ENCODE peak calls at places on chromosomes 13 and 19, in ten cellular contexts. Z, A, G, K, P, V, B, H, U and O are unnamed samples.
A peak's percentile ranks its signal among the peaks of the same experiment; 100 is the strongest.

GRCh38 chr13:49584771-49585182 is 581 bp downstream of the RCBTB1 start:
- DNase-seq in Z (no peak), A (no peak), G (no peak), K (no peak), P (no peak), V (no peak), B (peak; percentile 60), H (no peak), U (no peak), O (no peak)

GRCh38 chr13:41864658-41865057 is 96.3 kb downstream of the VWA8 start:
- DNase-seq in Z (no peak), A (no peak), G (no peak), K (no peak), P (no peak), V (no peak), B (no peak), H (no peak), U (no peak), O (no peak)

GRCh38 chr19:50567052-50567841 is 988 bp downstream of the LRRC4B start:
- DNase-seq in Z (no peak), A (no peak), G (no peak), K (no peak), P (no peak), V (no peak), B (no peak), H (no peak), U (no peak), O (no peak)

GRCh38 chr13:113064534-113065405 is 40.8 kb upstream of the F7 start:
- DNase-seq in Z (no peak), A (no peak), G (no peak), K (peak; percentile 52), P (peak; percentile 1), V (peak; percentile 8), B (no peak), H (no peak), U (no peak), O (no peak)

GRCh38 chr13:33817513-33817842 is 471 bp upstream of the RFC3 start:
- DNase-seq in Z (no peak), A (no peak), G (no peak), K (no peak), P (no peak), V (no peak), B (no peak), H (no peak), U (no peak), O (no peak)

GRCh38 chr19:55333870-55334269 is 5.8 kb upstream of the KMT5C start:
- DNase-seq in Z (no peak), A (no peak), G (no peak), K (no peak), P (peak; percentile 62), V (no peak), B (no peak), H (no peak), U (no peak), O (peak; percentile 52)

GRCh38 chr13:112730157-112730671 is 40.4 kb downstream of the ATP11A start:
- DNase-seq in Z (no peak), A (no peak), G (peak; percentile 43), K (no peak), P (no peak), V (no peak), B (no peak), H (no peak), U (no peak), O (no peak)

GRCh38 chr19:40668991-40669614 is 21.3 kb downstream of the NUMBL start:
- DNase-seq in Z (no peak), A (no peak), G (no peak), K (no peak), P (no peak), V (no peak), B (no peak), H (no peak), U (no peak), O (no peak)

DNA sequence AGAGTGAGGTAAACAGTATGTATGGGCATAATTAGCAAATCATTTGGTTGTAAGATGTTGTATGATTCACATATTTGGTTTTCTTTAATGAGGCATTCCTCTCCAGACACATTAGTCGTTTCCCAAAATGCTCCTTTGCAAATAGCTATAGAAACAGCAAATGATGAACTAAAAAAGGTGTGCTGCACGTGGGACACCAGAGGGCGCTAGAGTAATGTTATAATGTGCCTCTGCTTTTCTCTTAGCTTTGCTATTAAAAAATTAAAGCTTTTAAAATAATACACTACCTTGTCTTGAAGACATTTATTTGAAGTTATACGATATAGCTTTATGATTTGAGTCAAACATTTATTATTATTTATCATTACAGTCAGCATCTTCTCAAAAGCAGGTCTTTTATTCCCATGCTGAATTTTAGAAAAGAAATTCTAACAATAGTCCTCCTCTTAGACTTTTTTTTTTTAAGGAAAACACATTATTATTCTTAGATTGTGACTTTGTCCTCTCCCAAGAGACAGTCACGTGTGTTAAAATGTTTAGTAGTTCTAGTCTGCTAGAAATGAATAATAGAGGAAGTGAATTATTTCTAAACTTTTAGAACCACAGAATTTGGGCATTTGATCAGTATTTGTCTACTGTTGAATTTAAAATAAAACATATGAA is 121.6 kb upstream of the FRY start:
- DNase-seq in Z (peak; percentile 47), A (no peak), G (no peak), K (no peak), P (peak; percentile 56), V (no peak), B (peak; percentile 66), H (no peak), U (peak; percentile 8), O (peak; percentile 63)
- TF ChIP-seq CTCF in Z (peak; percentile 84), A (peak; percentile 85), G (peak; percentile 93), K (peak; percentile 97), P (peak; percentile 45), V (peak; percentile 96), B (peak; percentile 96), H (peak; percentile 87), U (peak; percentile 94), O (peak; percentile 89)

GRCh38 chr19:48648134-48648533 is 2.1 kb upstream of the CA11 start:
- DNase-seq in Z (no peak), A (no peak), G (no peak), K (no peak), P (no peak), V (no peak), B (no peak), H (no peak), U (no peak), O (no peak)

GRCh38 chr19:48645652-48646191 is at the start of gene CA11:
- DNase-seq in Z (no peak), A (no peak), G (no peak), K (no peak), P (no peak), V (no peak), B (no peak), H (no peak), U (no peak), O (no peak)

GRCh38 chr19:48644839-48645651 is 942 bp downstream of the CA11 start:
- DNase-seq in Z (peak; percentile 81), A (no peak), G (peak; percentile 73), K (peak; percentile 70), P (peak; percentile 72), V (peak; percentile 68), B (peak; percentile 79), H (no peak), U (no peak), O (peak; percentile 80)

GRCh38 chr19:48646912-48647216 is 877 bp upstream of the CA11 start:
- DNase-seq in Z (no peak), A (no peak), G (no peak), K (no peak), P (no peak), V (no peak), B (no peak), H (no peak), U (no peak), O (no peak)

GRCh38 chr19:48646192-48646911 is 365 bp upstream of the CA11 start:
- DNase-seq in Z (peak; percentile 78), A (no peak), G (peak; percentile 88), K (peak; percentile 94), P (peak; percentile 94), V (peak; percentile 91), B (peak; percentile 92), H (no peak), U (no peak), O (peak; percentile 90)
- TF ChIP-seq CTCF in Z (peak; percentile 95), A (peak; percentile 84), G (peak; percentile 89), K (peak; percentile 97), P (peak; percentile 91), V (peak; percentile 94), B (peak; percentile 83), H (peak; percentile 92), U (peak; percentile 96), O (peak; percentile 98)

DNA sequence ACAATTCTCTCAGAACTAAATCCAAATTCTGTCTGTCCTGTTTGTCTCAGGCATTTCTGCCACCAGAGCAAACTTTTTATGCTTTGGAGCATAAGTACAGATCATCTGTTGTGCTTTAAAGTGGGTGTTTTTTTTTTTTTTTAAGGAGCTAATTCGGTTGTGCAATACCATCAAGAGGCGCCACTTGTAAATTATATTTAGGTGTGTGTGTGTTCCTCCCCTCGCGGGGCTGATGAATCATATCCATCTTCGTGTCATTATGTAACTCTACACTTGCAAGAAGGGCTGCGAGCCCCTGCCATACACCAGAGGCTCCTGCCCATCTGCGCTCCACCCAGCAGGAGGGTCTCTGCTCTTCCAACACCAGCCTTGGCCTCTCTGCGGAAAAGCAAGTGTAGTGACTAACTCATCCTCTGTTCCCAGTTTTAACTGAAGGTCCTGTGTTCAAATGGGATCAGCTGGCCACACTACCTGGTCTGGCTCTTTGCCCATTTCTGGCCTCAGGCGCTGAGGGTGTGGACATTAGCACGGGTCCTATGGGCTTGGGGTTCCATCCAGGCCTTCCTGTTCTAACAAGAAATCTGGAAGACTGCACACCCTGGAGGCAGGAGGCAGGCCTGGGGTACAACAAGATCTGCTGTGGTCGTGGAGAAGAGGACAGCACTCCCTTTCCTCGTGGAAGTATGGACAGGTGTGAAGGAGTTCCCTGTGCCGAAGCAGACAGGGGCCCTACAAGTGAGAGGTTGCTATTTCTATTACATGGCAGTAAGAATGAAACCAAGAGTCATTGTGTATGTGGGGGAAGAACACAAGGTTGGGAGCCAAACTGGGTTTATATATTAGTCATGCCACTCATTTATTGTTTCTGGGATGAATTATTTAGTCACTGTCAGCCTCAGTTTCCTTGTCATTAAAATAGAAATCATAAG is 96.1 kb upstream of the MBNL2 start:
- DNase-seq in Z (no peak), A (no peak), G (peak; percentile 41), K (no peak), P (no peak), V (no peak), B (no peak), H (no peak), U (peak; percentile 61), O (no peak)
- TF ChIP-seq CTCF in Z (no peak), A (no peak), G (no peak), K (no peak), P (no peak), V (no peak), B (no peak), H (no peak), U (no peak), O (no peak)

GRCh38 chr19:36483653-36484052 is 5.7 kb downstream of the ZNF566 start:
- DNase-seq in Z (no peak), A (no peak), G (no peak), K (no peak), P (no peak), V (no peak), B (no peak), H (no peak), U (no peak), O (no peak)

GRCh38 chr19:36489920-36490415 is 607 bp upstream of the ZNF566 start:
- DNase-seq in Z (no peak), A (peak; percentile 83), G (no peak), K (peak; percentile 89), P (peak; percentile 76), V (peak; percentile 78), B (peak; percentile 93), H (peak; percentile 36), U (no peak), O (peak; percentile 74)

GRCh38 chr19:36488118-36488815 is 1.1 kb downstream of the ZNF566 start:
- DNase-seq in Z (no peak), A (no peak), G (no peak), K (no peak), P (no peak), V (no peak), B (peak; percentile 26), H (no peak), U (no peak), O (no peak)

GRCh38 chr19:36489139-36489919 is at the start of gene ZNF566:
- DNase-seq in Z (peak; percentile 91), A (peak; percentile 91), G (peak; percentile 89), K (peak; percentile 92), P (peak; percentile 95), V (peak; percentile 86), B (peak; percentile 98), H (peak; percentile 73), U (peak; percentile 97), O (peak; percentile 91)

DNA sequence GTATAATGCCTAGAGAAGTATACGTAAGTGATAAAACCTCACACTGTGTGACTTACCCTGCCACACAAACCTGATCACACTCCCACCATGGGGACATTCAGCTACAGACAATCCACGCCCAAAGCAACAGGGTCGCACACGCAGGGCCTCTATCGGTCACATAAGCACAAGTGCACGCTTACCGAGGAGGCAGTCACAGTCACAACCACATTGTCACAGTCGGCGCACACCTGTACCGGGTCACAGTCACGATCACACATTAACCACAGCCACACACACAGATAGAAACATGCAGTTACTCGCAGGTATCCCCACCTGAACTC is 584 bp downstream of the ZNF566 start:
- DNase-seq in Z (no peak), A (no peak), G (peak; percentile 15), K (no peak), P (peak; percentile 34), V (no peak), B (peak; percentile 63), H (no peak), U (no peak), O (peak; percentile 23)
- TF ChIP-seq CTCF in Z (no peak), A (no peak), G (no peak), K (no peak), P (no peak), V (no peak), B (peak; percentile 53), H (no peak), U (no peak), O (no peak)